ENCODE peak calls at places on chromosome 20, in five cellular contexts. One of them, this sample, is unnamed.

GRCh38 chr20:35395728-35396127 is 16.0 kb downstream of the UQCC1 start:
- DNase-seq in fibroblast of pulmonary artery: peak
- DNase-seq in HCT116: no peak
- DNase-seq in BJ: peak
- DNase-seq in left ventricle myocardium inferior: no peak
- DNase-seq in this sample: no peak

GRCh38 chr20:17936791-17937687 is 31.6 kb downstream of the SNX5 start:
- DNase-seq in left ventricle myocardium inferior: peak
- DNase-seq in fibroblast of pulmonary artery: peak
- DNase-seq in BJ: no peak
- DNase-seq in HCT116: no peak
- DNase-seq in this sample: peak

GRCh38 chr20:33896509-33896908 is 85.4 kb downstream of the CHMP4B start:
- DNase-seq in left ventricle myocardium inferior: no peak
- DNase-seq in BJ: no peak
- DNase-seq in HCT116: no peak
- DNase-seq in fibroblast of pulmonary artery: peak
- DNase-seq in this sample: no peak

GRCh38 chr20:8335059-8335458 is 203.0 kb downstream of the PLCB1 start:
- DNase-seq in BJ: no peak
- DNase-seq in fibroblast of pulmonary artery: no peak
- DNase-seq in left ventricle myocardium inferior: no peak
- DNase-seq in HCT116: no peak
- DNase-seq in this sample: no peak

GRCh38 chr20:40276291-40276690 is 412.7 kb downstream of the MAFB start:
- DNase-seq in BJ: no peak
- DNase-seq in HCT116: no peak
- DNase-seq in left ventricle myocardium inferior: peak
- DNase-seq in fibroblast of pulmonary artery: no peak
- DNase-seq in this sample: no peak

GRCh38 chr20:2892376-2892775 is 19.1 kb downstream of the PTPRA start:
- DNase-seq in BJ: no peak
- DNase-seq in fibroblast of pulmonary artery: no peak
- DNase-seq in left ventricle myocardium inferior: no peak
- DNase-seq in HCT116: no peak
- DNase-seq in this sample: no peak

GRCh38 chr20:420721-421574 is 12.8 kb downstream of the RBCK1 start:
- DNase-seq in HCT116: no peak
- DNase-seq in left ventricle myocardium inferior: no peak
- DNase-seq in BJ: no peak
- DNase-seq in fibroblast of pulmonary artery: no peak
- DNase-seq in this sample: peak

GRCh38 chr20:61757678-61758555 is 307.8 kb downstream of the TAF4 start:
- DNase-seq in fibroblast of pulmonary artery: no peak
- DNase-seq in BJ: no peak
- DNase-seq in left ventricle myocardium inferior: no peak
- DNase-seq in HCT116: no peak
- DNase-seq in this sample: no peak

GRCh38 chr20:53926428-53927028 is 143.9 kb downstream of the BCAS1 start:
- DNase-seq in fibroblast of pulmonary artery: peak
- DNase-seq in BJ: peak
- DNase-seq in HCT116: no peak
- DNase-seq in left ventricle myocardium inferior: no peak
- DNase-seq in this sample: no peak

GRCh38 chr20:1338801-1339200 is 9.9 kb upstream of the SDCBP2 start:
- DNase-seq in BJ: no peak
- DNase-seq in left ventricle myocardium inferior: no peak
- DNase-seq in fibroblast of pulmonary artery: no peak
- DNase-seq in HCT116: no peak
- DNase-seq in this sample: no peak

GRCh38 chr20:19855426-19855825 is 97.4 kb downstream of the RIN2 start:
- DNase-seq in left ventricle myocardium inferior: no peak
- DNase-seq in fibroblast of pulmonary artery: no peak
- DNase-seq in BJ: no peak
- DNase-seq in HCT116: no peak
- DNase-seq in this sample: no peak

GRCh38 chr20:46893877-46894578 is 615 bp upstream of the EYA2 start:
- DNase-seq in fibroblast of pulmonary artery: no peak
- DNase-seq in BJ: no peak
- DNase-seq in left ventricle myocardium inferior: no peak
- DNase-seq in HCT116: no peak
- DNase-seq in this sample: no peak

GRCh38 chr20:3068986-3069900 is 2.2 kb upstream of the OXT start:
- DNase-seq in BJ: no peak
- DNase-seq in fibroblast of pulmonary artery: no peak
- DNase-seq in HCT116: no peak
- DNase-seq in left ventricle myocardium inferior: no peak
- DNase-seq in this sample: peak

GRCh38 chr20:38395165-38395564 is 40.0 kb downstream of the SNHG17 start:
- DNase-seq in HCT116: no peak
- DNase-seq in left ventricle myocardium inferior: no peak
- DNase-seq in fibroblast of pulmonary artery: peak
- DNase-seq in BJ: no peak
- DNase-seq in this sample: no peak

GRCh38 chr20:34190262-34190661 is 51.0 kb upstream of the ASIP start:
- DNase-seq in left ventricle myocardium inferior: no peak
- DNase-seq in HCT116: no peak
- DNase-seq in fibroblast of pulmonary artery: no peak
- DNase-seq in BJ: no peak
- DNase-seq in this sample: no peak

GRCh38 chr20:13029687-13030510 is 21.1 kb downstream of the SPTLC3 start:
- DNase-seq in left ventricle myocardium inferior: no peak
- DNase-seq in fibroblast of pulmonary artery: peak
- DNase-seq in BJ: peak
- DNase-seq in HCT116: peak
- DNase-seq in this sample: no peak

GRCh38 chr20:1879369-1879768 is 15.8 kb upstream of the SIRPA start:
- DNase-seq in fibroblast of pulmonary artery: no peak
- DNase-seq in BJ: no peak
- DNase-seq in left ventricle myocardium inferior: no peak
- DNase-seq in HCT116: no peak
- DNase-seq in this sample: no peak

GRCh38 chr20:61370841-61371303 is 118.8 kb downstream of the CDH4 start:
- DNase-seq in left ventricle myocardium inferior: no peak
- DNase-seq in BJ: no peak
- DNase-seq in HCT116: no peak
- DNase-seq in fibroblast of pulmonary artery: no peak
- DNase-seq in this sample: no peak

GRCh38 chr20:25081730-25082497 is at the start of gene VSX1:
- DNase-seq in fibroblast of pulmonary artery: no peak
- DNase-seq in HCT116: no peak
- DNase-seq in left ventricle myocardium inferior: no peak
- DNase-seq in BJ: no peak
- DNase-seq in this sample: peak

GRCh38 chr20:50919567-50919966 is 11.7 kb downstream of the ADNP start:
- DNase-seq in HCT116: no peak
- DNase-seq in fibroblast of pulmonary artery: peak
- DNase-seq in left ventricle myocardium inferior: no peak
- DNase-seq in BJ: no peak
- DNase-seq in this sample: no peak

GRCh38 chr20:33576432-33576883 is 85.7 kb upstream of the C20orf144 start:
- DNase-seq in HCT116: no peak
- DNase-seq in fibroblast of pulmonary artery: no peak
- DNase-seq in BJ: no peak
- DNase-seq in left ventricle myocardium inferior: no peak
- DNase-seq in this sample: peak

GRCh38 chr20:8722277-8722928 is 346.5 kb upstream of the PLCB4 start:
- DNase-seq in BJ: no peak
- DNase-seq in left ventricle myocardium inferior: no peak
- DNase-seq in HCT116: peak
- DNase-seq in fibroblast of pulmonary artery: peak
- DNase-seq in this sample: peak

GRCh38 chr20:41173161-41173721 is 35.9 kb downstream of the PLCG1 start:
- DNase-seq in HCT116: peak
- DNase-seq in BJ: no peak
- DNase-seq in left ventricle myocardium inferior: peak
- DNase-seq in fibroblast of pulmonary artery: peak
- DNase-seq in this sample: peak

GRCh38 chr20:37384683-37385174 is 38.8 kb downstream of the SRC start:
- DNase-seq in fibroblast of pulmonary artery: peak
- DNase-seq in BJ: no peak
- DNase-seq in HCT116: no peak
- DNase-seq in left ventricle myocardium inferior: peak
- DNase-seq in this sample: peak
- H3K4me3 ChIP-seq in fibroblast of pulmonary artery: peak
- H3K4me3 ChIP-seq in BJ: no peak
- H3K4me3 ChIP-seq in HCT116: peak
- H3K4me3 ChIP-seq in left ventricle myocardium inferior: peak
- H3K4me3 ChIP-seq in this sample: peak

GRCh38 chr20:43554369-43554768 is 4.5 kb upstream of the SGK2 start:
- DNase-seq in left ventricle myocardium inferior: no peak
- DNase-seq in BJ: no peak
- DNase-seq in fibroblast of pulmonary artery: no peak
- DNase-seq in HCT116: no peak
- DNase-seq in this sample: no peak

GRCh38 chr20:43559147-43559477 is 285 bp downstream of the SGK2 start:
- DNase-seq in fibroblast of pulmonary artery: no peak
- DNase-seq in left ventricle myocardium inferior: no peak
- DNase-seq in BJ: no peak
- DNase-seq in HCT116: no peak
- DNase-seq in this sample: no peak

GRCh38 chr20:43559588-43559987 is 761 bp downstream of the SGK2 start:
- DNase-seq in left ventricle myocardium inferior: no peak
- DNase-seq in fibroblast of pulmonary artery: no peak
- DNase-seq in BJ: no peak
- DNase-seq in HCT116: no peak
- DNase-seq in this sample: no peak

GRCh38 chr20:43560974-43561373 is 2.1 kb downstream of the SGK2 start:
- DNase-seq in fibroblast of pulmonary artery: no peak
- DNase-seq in left ventricle myocardium inferior: no peak
- DNase-seq in HCT116: no peak
- DNase-seq in BJ: no peak
- DNase-seq in this sample: no peak

GRCh38 chr20:43558412-43559146 is at the start of gene SGK2:
- DNase-seq in HCT116: no peak
- DNase-seq in left ventricle myocardium inferior: no peak
- DNase-seq in fibroblast of pulmonary artery: peak
- DNase-seq in BJ: no peak
- DNase-seq in this sample: no peak
- H3K4me3 ChIP-seq in HCT116: no peak
- H3K4me3 ChIP-seq in left ventricle myocardium inferior: no peak
- H3K4me3 ChIP-seq in fibroblast of pulmonary artery: no peak
- H3K4me3 ChIP-seq in BJ: no peak
- H3K4me3 ChIP-seq in this sample: no peak

DNA sequence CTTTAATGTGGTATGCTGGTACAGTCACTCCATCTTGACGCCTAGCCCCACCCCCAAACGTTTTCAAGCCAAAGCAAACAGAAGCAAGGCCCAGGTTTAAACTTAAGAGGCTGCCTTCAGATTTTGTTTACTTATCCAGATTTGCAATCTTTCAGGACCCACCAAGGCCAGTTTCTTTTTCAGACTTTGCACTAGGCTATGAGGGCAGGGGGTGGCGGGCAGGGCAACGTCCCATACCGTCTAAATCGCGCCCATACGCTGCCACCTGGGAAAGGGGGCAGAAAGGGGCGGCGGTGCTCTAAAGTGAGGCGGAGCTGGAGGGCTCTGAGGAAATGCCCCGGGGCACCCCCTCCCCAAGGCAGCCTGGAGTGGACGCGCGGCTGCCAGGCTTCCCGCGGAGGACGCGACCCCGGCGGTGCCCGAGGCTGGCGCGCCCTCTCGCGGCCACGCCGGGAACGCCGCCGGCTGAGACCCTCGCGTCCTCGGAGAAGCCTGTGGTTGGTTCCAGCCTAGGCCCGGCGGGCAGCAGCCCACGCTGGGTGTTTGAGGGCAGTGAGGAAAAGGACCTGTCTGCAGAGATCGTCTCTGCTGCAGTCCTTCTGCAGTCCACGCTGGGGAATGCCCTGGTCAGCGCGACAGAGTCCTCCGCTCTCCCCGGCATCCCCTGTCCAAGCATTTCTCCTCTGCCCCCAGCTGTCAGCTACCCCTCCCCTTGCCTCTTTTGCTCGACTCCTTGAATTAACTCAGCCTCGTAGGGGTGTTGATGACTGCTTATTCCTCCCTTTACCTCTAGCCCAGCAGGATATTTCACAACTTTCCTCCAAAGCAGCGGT is 129.2 kb upstream of the PRND start:
- DNase-seq in BJ: no peak
- DNase-seq in left ventricle myocardium inferior: peak
- DNase-seq in fibroblast of pulmonary artery: peak
- DNase-seq in HCT116: no peak
- DNase-seq in this sample: peak
- H3K4me3 ChIP-seq in BJ: peak
- H3K4me3 ChIP-seq in left ventricle myocardium inferior: peak
- H3K4me3 ChIP-seq in fibroblast of pulmonary artery: peak
- H3K4me3 ChIP-seq in HCT116: peak
- H3K4me3 ChIP-seq in this sample: peak

GRCh38 chr20:51961964-51962761 is 159.8 kb upstream of the SALL4 start:
- DNase-seq in HCT116: no peak
- DNase-seq in fibroblast of pulmonary artery: no peak
- DNase-seq in left ventricle myocardium inferior: no peak
- DNase-seq in BJ: no peak
- DNase-seq in this sample: no peak
- H3K4me3 ChIP-seq in HCT116: no peak
- H3K4me3 ChIP-seq in fibroblast of pulmonary artery: no peak
- H3K4me3 ChIP-seq in left ventricle myocardium inferior: no peak
- H3K4me3 ChIP-seq in BJ: no peak
- H3K4me3 ChIP-seq in this sample: no peak

GRCh38 chr20:64161595-64162238 is 2.5 kb upstream of the MYT1 start:
- DNase-seq in BJ: no peak
- DNase-seq in fibroblast of pulmonary artery: peak
- DNase-seq in HCT116: no peak
- DNase-seq in left ventricle myocardium inferior: peak
- DNase-seq in this sample: peak
- H3K4me3 ChIP-seq in BJ: no peak
- H3K4me3 ChIP-seq in fibroblast of pulmonary artery: no peak
- H3K4me3 ChIP-seq in HCT116: no peak
- H3K4me3 ChIP-seq in left ventricle myocardium inferior: no peak
- H3K4me3 ChIP-seq in this sample: no peak

GRCh38 chr20:45812157-45813005 is at the start of gene UBE2C:
- DNase-seq in BJ: peak
- DNase-seq in HCT116: peak
- DNase-seq in fibroblast of pulmonary artery: peak
- DNase-seq in left ventricle myocardium inferior: peak
- DNase-seq in this sample: peak

GRCh38 chr20:45810191-45810590 is 2.3 kb upstream of the UBE2C start:
- DNase-seq in left ventricle myocardium inferior: no peak
- DNase-seq in BJ: no peak
- DNase-seq in HCT116: no peak
- DNase-seq in fibroblast of pulmonary artery: no peak
- DNase-seq in this sample: no peak

GRCh38 chr20:45813006-45813340 is 529 bp downstream of the UBE2C start:
- DNase-seq in HCT116: no peak
- DNase-seq in fibroblast of pulmonary artery: no peak
- DNase-seq in BJ: no peak
- DNase-seq in left ventricle myocardium inferior: no peak
- DNase-seq in this sample: peak

GRCh38 chr20:45814314-45814713 is 1.9 kb downstream of the UBE2C start:
- DNase-seq in BJ: no peak
- DNase-seq in fibroblast of pulmonary artery: no peak
- DNase-seq in left ventricle myocardium inferior: no peak
- DNase-seq in HCT116: no peak
- DNase-seq in this sample: peak

DNA sequence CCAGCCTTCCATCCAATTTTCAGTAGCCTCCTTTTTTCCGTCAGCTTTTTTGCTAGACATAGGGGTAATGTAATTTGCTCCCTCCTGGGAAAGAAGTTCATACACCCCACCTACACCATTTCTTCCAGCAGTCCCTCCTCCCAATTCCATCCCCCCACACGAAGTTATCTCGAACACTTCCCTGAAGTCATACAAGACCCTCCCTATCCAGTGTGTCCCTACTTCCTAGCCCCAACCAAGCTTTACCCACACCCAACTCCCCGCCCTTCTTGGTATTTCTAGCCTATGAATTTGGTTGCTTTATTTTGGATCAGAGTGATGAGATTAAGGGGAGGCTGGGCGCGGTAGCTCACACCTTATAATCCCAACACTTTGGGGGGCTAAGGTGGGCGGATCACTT is 1.0 kb downstream of the UBE2C start:
- DNase-seq in left ventricle myocardium inferior: no peak
- DNase-seq in BJ: no peak
- DNase-seq in fibroblast of pulmonary artery: no peak
- DNase-seq in HCT116: no peak
- DNase-seq in this sample: peak
- H3K4me3 ChIP-seq in left ventricle myocardium inferior: no peak
- H3K4me3 ChIP-seq in BJ: peak
- H3K4me3 ChIP-seq in fibroblast of pulmonary artery: peak
- H3K4me3 ChIP-seq in HCT116: peak
- H3K4me3 ChIP-seq in this sample: peak